ENCODE peak calls at places on chromosomes 7 and 10, in seven cellular contexts. O is suprapubic skin; T is kidney; C is H1; J is CD8-positive, alpha-beta memory T cell; I is upper lobe of right lung; N is HepG2. G is an unnamed sample. For H3K4me1 and H3K36me3, the result is how much of the 10 kb centered on the place peaks cover.

GRCh38 chr7:1662767-1663166 is 7.3 kb upstream of the ELFN1 start:
- DNase-seq in O (peak), I (peak), T (peak), C (peak), J (peak), N (no peak), G (no peak)

GRCh38 chr7:116330961-116331360 is 120.6 kb downstream of the TES start:
- DNase-seq in C (no peak), T (no peak), N (no peak), I (no peak), J (no peak), O (no peak), G (no peak)

GRCh38 chr7:92731327-92732063 is 104.9 kb downstream of the CDK6 start:
- DNase-seq in O (no peak), J (no peak), I (no peak), T (no peak), C (no peak), N (no peak), G (no peak)

GRCh38 chr10:80452688-80453391 is 1.3 kb upstream of the TSPAN14 start:
- DNase-seq in J (peak), I (no peak), C (no peak), O (no peak), T (no peak), N (no peak), G (no peak)

GRCh38 chr7:73612598-73613269 is 11.6 kb downstream of the MLXIPL start:
- DNase-seq in C (no peak), J (no peak), T (peak), O (no peak), N (peak), I (no peak), G (no peak)

GRCh38 chr7:102152672-102153585 is 133.7 kb upstream of the SH2B2 start:
- DNase-seq in N (peak), O (no peak), T (peak), I (no peak), C (peak), J (no peak), G (no peak)

GRCh38 chr10:99612167-99612831 is 7.9 kb downstream of the SLC25A28 start:
- DNase-seq in C (no peak), T (no peak), I (no peak), J (peak), O (no peak), N (peak), G (no peak)

GRCh38 chr10:123642293-123642692 is 23.9 kb upstream of the GPR26 start:
- DNase-seq in T (no peak), C (no peak), J (no peak), I (no peak), N (no peak), O (no peak), G (no peak)

GRCh38 chr7:81244213-81244612 is 325.4 kb upstream of the SEMA3C start:
- DNase-seq in J (no peak), N (no peak), I (no peak), O (no peak), T (no peak), C (no peak), G (no peak)

GRCh38 chr7:114415054-114415997 is 711 bp downstream of the FOXP2 start:
- DNase-seq in O (no peak), N (no peak), T (no peak), I (no peak), C (no peak), J (no peak), G (no peak)

GRCh38 chr10:71767420-71768035 is 5.8 kb downstream of the VSIR start:
- DNase-seq in O (no peak), I (no peak), N (peak), T (peak), J (peak), C (no peak), G (no peak)

GRCh38 chr7:118185163-118185860 is 1.3 kb downstream of the LSM8 start:
- DNase-seq in O (no peak), I (no peak), C (no peak), N (no peak), T (no peak), J (no peak), G (no peak)

GRCh38 chr7:158564648-158565005 is 23.0 kb downstream of the PTPRN2 start:
- DNase-seq in T (no peak), J (no peak), C (no peak), I (no peak), O (no peak), N (no peak), G (no peak)

GRCh38 chr7:5712566-5712965 is 68.9 kb downstream of the RNF216 start:
- DNase-seq in J (no peak), I (no peak), O (no peak), T (no peak), C (no peak), N (no peak), G (no peak)

GRCh38 chr10:121681982-121682687 is 83.9 kb upstream of the FGFR2 start:
- DNase-seq in T (no peak), N (no peak), J (no peak), O (no peak), C (no peak), I (no peak), G (no peak)

GRCh38 chr10:93199221-93199681 is 125.6 kb downstream of the CYP26A1 start:
- DNase-seq in T (peak), O (peak), N (peak), I (peak), J (no peak), C (no peak), G (peak)

GRCh38 chr10:60964257-60965235 is 20.6 kb upstream of the RHOBTB1 start:
- DNase-seq in N (peak), J (no peak), O (peak), I (no peak), T (peak), C (no peak), G (peak)

GRCh38 chr7:130154501-130155317 is 50.5 kb downstream of the TMEM209 start:
- DNase-seq in T (peak), N (no peak), I (no peak), J (no peak), O (no peak), C (peak), G (no peak)

GRCh38 chr7:28754027-28754426 is 204.1 kb downstream of the TRIL start:
- DNase-seq in J (no peak), N (no peak), T (no peak), C (no peak), I (no peak), O (no peak), G (no peak)

GRCh38 chr7:44891372-44891771 is 6.0 kb upstream of the PURB start:
- DNase-seq in O (no peak), I (no peak), J (peak), C (no peak), N (no peak), T (no peak), G (no peak)

GRCh38 chr7:152866125-152866524 is 106.6 kb downstream of the ACTR3B start:
- DNase-seq in N (no peak), O (no peak), J (no peak), C (no peak), I (no peak), T (no peak), G (no peak)
- H3K4me3 ChIP-seq in N (no peak), O (no peak), J (no peak), C (no peak), I (no peak), T (no peak), G (no peak)

GRCh38 chr10:15325243-15326002 is 45.7 kb downstream of the FAM171A1 start:
- DNase-seq in T (no peak), O (no peak), N (no peak), C (no peak), J (no peak), I (no peak), G (no peak)
- H3K4me1 ChIP-seq in T (under half), O (under half), N (half or more), C (under half), J (under half), I (under half), G (under half)

DNA sequence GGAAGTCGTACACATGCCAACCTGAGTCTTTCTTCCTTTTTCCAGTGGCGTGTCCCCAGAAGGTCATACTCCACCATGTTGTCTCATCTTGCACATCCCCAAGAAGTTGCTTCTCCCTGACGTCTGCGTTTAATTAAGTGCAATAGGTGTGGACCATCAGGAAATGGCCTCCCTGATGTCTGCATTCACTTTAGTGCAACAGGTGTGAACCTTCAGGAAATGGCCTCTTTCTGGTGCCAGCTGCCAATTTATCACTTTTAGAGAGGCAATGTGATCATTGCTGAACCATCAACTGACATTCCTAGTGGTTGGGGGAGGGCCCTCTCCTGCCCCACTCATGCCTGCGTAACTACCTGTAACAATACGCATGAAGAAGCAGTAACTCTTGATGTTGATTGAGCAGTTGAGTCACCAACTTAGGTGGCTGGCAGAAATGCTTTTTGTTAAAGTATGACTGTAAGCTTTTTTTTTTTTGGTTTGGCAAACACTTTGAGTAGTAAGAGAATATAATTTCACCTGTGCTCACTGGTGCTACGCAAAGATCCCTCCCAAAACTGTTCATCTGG is 25.8 kb downstream of the SCIN start:
- DNase-seq in O (no peak), J (no peak), I (no peak), T (no peak), C (no peak), N (no peak), G (no peak)
- H3K36me3 ChIP-seq in O (under half), J (under half), I (under half), T (under half), C (under half), N (under half), G (under half)

DNA sequence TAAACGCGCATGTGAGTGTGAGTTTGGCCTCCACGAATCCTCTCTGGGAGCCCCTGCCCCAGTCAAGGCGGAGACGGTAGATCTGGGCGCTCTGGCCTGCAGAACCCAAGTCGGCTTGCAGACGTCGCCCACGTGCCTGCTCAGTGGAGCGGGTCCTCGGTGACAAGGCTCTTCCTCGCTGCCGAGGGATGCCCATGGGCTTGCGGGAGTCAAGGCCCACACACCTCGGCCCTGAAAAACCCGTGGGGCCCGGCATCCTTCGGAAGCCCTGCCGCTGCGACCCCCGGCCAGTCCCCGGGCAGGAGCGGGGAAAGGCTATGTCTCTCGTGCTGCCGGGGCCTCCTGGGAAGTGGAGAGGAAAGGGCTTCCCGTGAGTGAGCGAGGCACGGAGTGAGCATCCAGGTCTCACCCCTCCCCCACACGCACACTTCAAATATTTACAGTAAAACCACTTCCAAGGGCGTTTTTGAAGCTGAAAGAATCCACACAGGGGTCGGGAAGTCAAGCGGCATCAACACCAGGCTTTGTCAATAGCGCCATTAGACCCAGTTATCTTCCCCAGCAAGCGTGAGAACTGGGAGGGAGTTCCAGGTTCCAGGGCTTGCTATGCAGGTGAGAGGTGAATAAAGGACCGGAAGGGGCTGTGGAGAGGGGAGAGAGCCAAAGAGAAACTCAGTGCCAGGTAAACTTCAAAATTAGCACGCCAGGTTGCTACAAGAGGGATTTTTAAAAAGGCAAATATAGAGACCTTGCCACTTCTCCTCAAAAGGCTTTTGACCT is 1.1 kb upstream of the MNX1 start:
- DNase-seq in C (peak), O (peak), I (no peak), J (no peak), N (peak), T (no peak), G (no peak)
- H3K4me3 ChIP-seq in C (peak), O (peak), I (peak), J (peak), N (peak), T (no peak), G (peak)

GRCh38 chr7:37336259-37336658 is 112.4 kb downstream of the ELMO1 start:
- DNase-seq in O (no peak), I (no peak), N (no peak), C (no peak), T (no peak), J (no peak), G (no peak)

GRCh38 chr7:37341033-37341630 is 107.5 kb downstream of the ELMO1 start:
- DNase-seq in O (no peak), N (no peak), J (no peak), T (no peak), I (no peak), C (no peak), G (no peak)

GRCh38 chr7:37342170-37342569 is 106.5 kb downstream of the ELMO1 start:
- DNase-seq in C (no peak), N (no peak), T (no peak), J (no peak), I (no peak), O (no peak), G (no peak)

GRCh38 chr7:37333075-37333474 is 115.6 kb downstream of the ELMO1 start:
- DNase-seq in C (no peak), I (no peak), J (no peak), O (no peak), T (no peak), N (no peak), G (no peak)

GRCh38 chr7:37337522-37337921 is 111.1 kb downstream of the ELMO1 start:
- DNase-seq in O (no peak), T (no peak), J (no peak), I (no peak), N (no peak), C (no peak), G (no peak)
- H3K4me1 ChIP-seq in O (under half), T (under half), J (under half), I (under half), N (under half), C (under half), G (under half)

GRCh38 chr7:151468214-151469023 is 28.5 kb upstream of the CRYGN start:
- DNase-seq in I (no peak), J (no peak), T (no peak), C (no peak), O (no peak), N (no peak), G (no peak)

GRCh38 chr7:151461942-151462230 is 21.9 kb upstream of the CRYGN start:
- DNase-seq in C (no peak), T (no peak), I (no peak), J (no peak), N (no peak), O (no peak), G (no peak)

GRCh38 chr7:151462306-151462779 is 22.4 kb upstream of the CRYGN start:
- DNase-seq in I (no peak), J (no peak), O (no peak), T (no peak), C (no peak), N (no peak), G (no peak)

GRCh38 chr7:151461096-151461941 is 21.4 kb upstream of the CRYGN start:
- DNase-seq in J (no peak), I (no peak), O (peak), N (no peak), C (no peak), T (no peak), G (no peak)

GRCh38 chr7:151465169-151465568 is 25.2 kb upstream of the CRYGN start:
- DNase-seq in T (no peak), O (no peak), N (no peak), J (no peak), C (no peak), I (no peak), G (no peak)
- H3K36me3 ChIP-seq in T (under half), O (half or more), N (under half), J (under half), C (half or more), I (half or more), G (under half)

DNA sequence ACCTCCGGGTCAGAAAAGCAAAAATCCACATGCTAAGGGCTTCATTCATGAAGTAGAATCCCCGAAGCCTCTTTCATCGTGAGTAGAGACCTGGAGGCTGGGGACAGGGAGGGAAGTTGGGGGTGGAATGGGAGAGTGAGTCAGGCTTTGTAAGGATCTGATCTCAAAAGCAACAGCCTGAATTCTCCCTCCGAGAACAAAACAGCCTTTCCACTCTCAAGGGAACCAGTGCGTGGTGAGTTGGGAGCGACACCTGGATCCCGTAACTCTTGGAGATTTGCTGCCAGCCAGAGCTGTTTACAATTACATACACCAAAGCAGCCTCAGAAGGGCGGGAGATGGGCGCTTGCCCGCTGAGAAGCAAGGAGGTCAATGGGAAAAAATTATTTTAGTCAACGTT is 10.8 kb downstream of the AFAP1L2 start:
- DNase-seq in J (no peak), C (no peak), T (no peak), I (no peak), N (no peak), O (no peak), G (no peak)
- H3K4me3 ChIP-seq in J (no peak), C (no peak), T (no peak), I (no peak), N (no peak), O (no peak), G (peak)

GRCh38 chr7:30450123-30450982 is 28.2 kb downstream of the NOD1 start:
- DNase-seq in J (no peak), N (no peak), O (no peak), T (no peak), I (no peak), C (no peak), G (no peak)
- H3K4me1 ChIP-seq in J (under half), N (under half), O (under half), T (under half), I (under half), C (under half), G (under half)